ENCODE peak calls at places on chromosomes 4 and X, in five cellular contexts. O is MM.1S, R is suprapubic skin, S is SK-N-MC, K is tibial artery. U is an unnamed sample. For H3K36me3, the result is how much of the 10 kb centered on the place peaks cover.

GRCh38 chrX:40167240-40168182 is 69.8 kb upstream of the BCOR start:
- DNase-seq in K (no peak), S (no peak), R (no peak), O (no peak), U (no peak)

GRCh38 chr4:133624744-133625143 is 475.6 kb downstream of the PCDH10 start:
- DNase-seq in K (no peak), O (no peak), R (no peak), S (no peak), U (no peak)

GRCh38 chr4:161256172-161256571 is 907.6 kb downstream of the FSTL5 start:
- DNase-seq in S (no peak), K (no peak), O (no peak), R (no peak), U (no peak)

GRCh38 chr4:159508917-159509500 is 406.1 kb downstream of the RAPGEF2 start:
- DNase-seq in K (no peak), O (no peak), S (no peak), R (no peak), U (no peak)

GRCh38 chr4:187732524-187732923 is 263.0 kb upstream of the ZFP42 start:
- DNase-seq in O (no peak), R (no peak), S (no peak), K (no peak), U (no peak)

GRCh38 chrX:117641913-117642656 is 474.5 kb downstream of the KLHL13 start:
- DNase-seq in O (no peak), S (no peak), K (no peak), R (no peak), U (no peak)

GRCh38 chrX:107659768-107660167 is 31.5 kb downstream of the PRPS1 start:
- DNase-seq in O (peak), S (no peak), K (peak), R (no peak), U (no peak)

GRCh38 chrX:37455381-37455780 is 106.2 kb downstream of the PRRG1 start:
- DNase-seq in S (no peak), O (no peak), R (no peak), K (no peak), U (no peak)

GRCh38 chr4:35189988-35190613 is 1054.2 kb downstream of the ARAP2 start:
- DNase-seq in S (no peak), R (no peak), K (no peak), O (no peak), U (no peak)

GRCh38 chrX:126065901-126066660 is 100.0 kb downstream of the DCAF12L2 start:
- DNase-seq in O (no peak), K (no peak), R (no peak), S (no peak), U (no peak)

GRCh38 chrX:24002792-24003191 is 24.2 kb downstream of the KLHL15 start:
- DNase-seq in K (no peak), S (no peak), R (no peak), O (no peak), U (no peak)

GRCh38 chr4:147361726-147362125 is 119.2 kb upstream of the EDNRA start:
- DNase-seq in R (no peak), S (no peak), O (no peak), K (peak), U (no peak)

GRCh38 chrX:78314561-78314960 is 12.8 kb downstream of the CYSLTR1 start:
- DNase-seq in R (no peak), K (no peak), S (no peak), O (no peak), U (no peak)

GRCh38 chrX:2391869-2392606 is 108.7 kb downstream of the DHRSX start:
- DNase-seq in R (no peak), O (no peak), K (no peak), S (no peak), U (no peak)

GRCh38 chr4:2667428-2667827 is 88.7 kb downstream of the TNIP2 start:
- DNase-seq in O (no peak), R (no peak), S (no peak), K (no peak), U (no peak)

GRCh38 chrX:50609796-50610195 is 139.2 kb upstream of the DGKK start:
- DNase-seq in K (no peak), S (peak), O (no peak), R (no peak), U (no peak)

GRCh38 chrX:134761788-134762187 is 103.5 kb upstream of the PLAC1 start:
- DNase-seq in K (no peak), R (no peak), O (peak), S (no peak), U (no peak)

GRCh38 chr4:24999392-25000104 is 31.2 kb downstream of the LGI2 start:
- DNase-seq in O (no peak), K (no peak), S (no peak), R (no peak), U (no peak)

GRCh38 chrX:87392369-87392768 is 125.2 kb upstream of the KLHL4 start:
- DNase-seq in R (no peak), O (no peak), K (no peak), S (no peak), U (no peak)

GRCh38 chr4:187460016-187460415 is 535.6 kb upstream of the ZFP42 start:
- DNase-seq in K (no peak), O (no peak), S (no peak), R (no peak), U (no peak)

GRCh38 chr4:146975535-146975934 is 29.9 kb upstream of the TTC29 start:
- DNase-seq in R (no peak), O (no peak), K (no peak), S (no peak), U (no peak)

GRCh38 chr4:145287351-145287750 is 107.0 kb upstream of the OTUD4 start:
- DNase-seq in R (no peak), K (no peak), S (no peak), O (no peak), U (no peak)

GRCh38 chrX:19839770-19840254 is 47.6 kb downstream of the SH3KBP1 start:
- DNase-seq in S (no peak), K (no peak), O (peak), R (no peak), U (peak)

GRCh38 chr4:30553721-30554120 is 166.4 kb upstream of the PCDH7 start:
- DNase-seq in O (no peak), R (no peak), K (no peak), S (no peak), U (no peak)

GRCh38 chrX:53599781-53600396 is 86.6 kb downstream of the HUWE1 start:
- DNase-seq in R (no peak), K (no peak), S (no peak), O (no peak), U (no peak)

GRCh38 chrX:18970465-18970864 is 13.4 kb downstream of the PHKA2 start:
- DNase-seq in K (no peak), R (no peak), O (no peak), S (no peak), U (no peak)

GRCh38 chr4:38283724-38284123 is 323.5 kb downstream of the PTTG2 start:
- DNase-seq in O (no peak), R (no peak), S (no peak), K (no peak), U (no peak)

GRCh38 chr4:67727124-67727850 is 26.3 kb upstream of the UBA6 start:
- DNase-seq in S (no peak), O (peak), K (no peak), R (no peak), U (no peak)

GRCh38 chrX:118199997-118200396 is 83.4 kb upstream of the KLHL13 start:
- DNase-seq in R (no peak), K (no peak), S (no peak), O (no peak), U (no peak)

GRCh38 chrX:123779908-123780396 is 47.1 kb upstream of the THOC2 start:
- DNase-seq in S (no peak), R (no peak), O (no peak), K (no peak), U (no peak)

GRCh38 chr4:82519072-82519471 is 42.7 kb downstream of the TMEM150C start:
- DNase-seq in S (no peak), O (no peak), R (no peak), K (no peak), U (no peak)

GRCh38 chr4:6287017-6287788 is 17.6 kb downstream of the WFS1 start:
- DNase-seq in K (no peak), S (no peak), O (no peak), R (no peak), U (no peak)

GRCh38 chr4:88675543-88675942 is 22.1 kb downstream of the NAP1L5 start:
- DNase-seq in R (no peak), K (no peak), O (no peak), S (no peak), U (no peak)

GRCh38 chr4:88672987-88673386 is 24.6 kb downstream of the NAP1L5 start:
- DNase-seq in R (no peak), S (peak), O (peak), K (no peak), U (peak)

GRCh38 chr4:88674989-88675388 is 22.6 kb downstream of the NAP1L5 start:
- DNase-seq in S (no peak), O (no peak), R (no peak), K (no peak), U (no peak)

GRCh38 chr4:88673886-88674285 is 23.7 kb downstream of the NAP1L5 start:
- DNase-seq in O (no peak), K (no peak), R (no peak), S (no peak), U (no peak)

GRCh38 chr4:88674565-88674964 is 23.1 kb downstream of the NAP1L5 start:
- DNase-seq in R (no peak), O (no peak), K (no peak), S (no peak), U (no peak)
- H3K36me3 ChIP-seq in R (half or more), O (under half), K (half or more), S (under half), U (under half)

DNA sequence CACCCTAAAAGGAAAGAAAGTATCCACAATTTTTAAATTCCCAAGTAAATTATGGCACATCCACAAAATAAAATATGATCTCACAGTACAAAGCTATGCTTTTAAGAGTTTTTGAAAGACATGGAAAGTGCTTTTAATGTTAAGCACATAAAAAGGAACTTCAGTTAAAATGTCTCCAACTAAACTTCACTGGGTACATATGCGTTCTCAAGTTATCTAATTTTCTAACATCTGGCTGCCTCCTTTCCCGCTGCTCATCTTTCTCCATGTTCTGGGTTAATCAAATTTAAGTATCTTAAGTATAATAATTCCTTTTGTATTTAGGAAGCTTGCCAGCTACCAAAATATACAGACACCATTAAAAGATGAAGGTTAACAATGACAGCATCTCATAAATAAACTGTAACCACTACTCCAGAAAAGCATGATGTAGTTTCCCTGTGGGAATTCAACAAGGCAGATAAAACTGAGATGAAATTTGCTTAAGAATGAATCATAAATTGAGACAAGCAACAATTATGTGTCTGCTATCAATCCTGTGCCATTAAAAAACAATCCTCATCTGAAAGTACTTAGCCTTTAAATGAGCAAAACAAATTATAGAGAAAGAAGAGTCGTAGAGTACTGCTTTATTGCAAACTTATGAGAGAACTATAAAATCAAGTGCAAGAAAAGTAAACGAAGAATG is 25.1 kb downstream of the PRSS12 start:
- DNase-seq in S (peak), O (no peak), R (no peak), K (no peak), U (no peak)
- H3K36me3 ChIP-seq in S (under half), O (under half), R (under half), K (under half), U (under half)

DNA sequence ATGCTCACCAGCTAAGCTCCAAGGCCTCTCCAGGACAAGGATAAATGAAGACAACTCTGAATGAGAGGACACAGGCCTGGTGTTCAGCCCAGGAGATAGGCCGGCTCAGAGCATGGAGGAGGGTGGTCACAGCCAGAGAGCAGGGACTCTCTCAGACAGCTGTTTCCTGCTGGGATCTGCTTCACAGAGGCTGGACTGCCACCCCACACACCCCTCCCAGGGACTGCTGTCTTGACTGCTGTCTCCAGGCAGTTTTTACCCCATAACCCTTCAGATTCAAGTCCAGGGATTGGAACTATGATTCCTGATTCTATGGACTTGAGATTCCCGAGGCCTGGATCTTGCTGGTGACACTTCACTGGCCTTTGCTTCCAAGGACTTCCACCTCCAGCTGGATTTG is 89.1 kb downstream of the SMIM20 start:
- DNase-seq in K (no peak), O (no peak), S (no peak), R (no peak), U (no peak)
- H3K36me3 ChIP-seq in K (under half), O (under half), S (under half), R (under half), U (under half)

DNA sequence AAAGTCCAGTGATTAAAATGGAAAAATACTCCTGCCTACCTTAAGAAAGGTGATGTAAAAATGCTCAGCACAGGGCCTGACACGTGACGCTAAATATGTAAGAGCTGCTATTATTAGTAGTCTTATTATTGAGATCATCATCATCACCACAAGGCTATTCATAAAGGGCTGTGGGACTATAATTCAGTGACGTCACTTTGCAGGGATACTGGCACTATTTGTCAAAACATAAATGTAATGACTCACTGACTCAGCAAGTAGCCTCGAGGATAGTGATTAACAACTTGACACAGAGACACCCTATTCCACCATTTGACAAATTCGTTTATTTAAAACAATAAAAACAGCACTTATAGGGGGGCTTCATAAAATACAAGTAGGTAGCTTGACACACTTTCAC is 258.9 kb downstream of the SPANXN1 start:
- DNase-seq in K (no peak), S (no peak), R (no peak), O (no peak), U (no peak)
- H3K36me3 ChIP-seq in K (under half), S (under half), R (under half), O (under half), U (under half)

GRCh38 chr4:1355378-1355777 is 8.4 kb downstream of the UVSSA start:
- DNase-seq in R (no peak), S (no peak), O (no peak), K (no peak), U (no peak)

GRCh38 chr4:1359161-1359535 is 12.1 kb downstream of the UVSSA start:
- DNase-seq in R (no peak), O (no peak), K (no peak), S (no peak), U (no peak)

GRCh38 chr4:1356181-1356998 is 9.4 kb downstream of the UVSSA start:
- DNase-seq in S (no peak), K (peak), O (no peak), R (no peak), U (peak)

GRCh38 chr4:1358421-1359160 is 11.6 kb downstream of the UVSSA start:
- DNase-seq in K (no peak), S (no peak), O (no peak), R (no peak), U (no peak)

DNA sequence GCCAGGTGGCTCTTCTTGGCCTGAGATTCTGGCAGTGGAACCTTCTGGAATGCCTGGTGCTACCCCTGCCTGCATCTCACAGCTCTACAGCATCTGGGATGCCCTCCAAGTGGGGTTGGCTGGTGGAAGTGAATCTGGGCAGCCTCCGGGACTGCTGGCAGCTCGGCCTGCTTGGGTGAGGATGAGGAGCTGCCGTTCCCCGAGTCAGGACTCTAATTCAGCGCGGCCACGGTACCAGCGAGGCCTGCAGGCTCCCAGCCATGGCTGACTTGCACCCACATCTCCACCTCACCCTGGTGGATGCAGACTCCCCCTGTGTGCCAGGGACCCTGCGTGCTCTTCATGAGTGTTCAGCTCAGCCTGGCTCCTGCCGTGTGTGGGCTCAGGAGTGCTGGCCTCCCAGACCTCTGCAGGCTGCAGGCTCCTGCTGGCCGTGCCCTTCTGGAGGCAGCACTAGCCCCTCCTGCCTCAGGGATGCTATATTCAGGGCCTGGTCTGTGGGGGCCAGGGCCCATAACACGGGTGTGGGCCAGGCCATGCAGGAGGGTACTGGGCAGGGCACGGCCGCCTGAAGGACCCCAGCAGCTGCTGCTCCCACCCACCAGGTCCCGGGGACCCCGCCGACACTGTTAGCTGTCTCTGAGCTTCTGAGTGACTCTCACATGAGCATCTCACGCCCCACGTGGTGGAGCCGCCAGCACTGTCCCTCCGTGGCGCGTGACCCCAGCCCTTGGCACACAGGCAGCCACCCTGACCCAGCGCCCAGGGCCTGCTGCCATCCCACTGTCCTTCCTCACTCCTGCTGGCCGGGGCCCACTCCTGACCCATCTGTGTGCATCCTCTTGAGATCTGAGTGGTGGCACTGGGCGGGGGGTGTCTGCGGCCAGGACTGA is 10.6 kb downstream of the UVSSA start:
- DNase-seq in K (no peak), O (no peak), S (no peak), R (no peak), U (no peak)
- H3K36me3 ChIP-seq in K (half or more), O (under half), S (under half), R (half or more), U (under half)

GRCh38 chr4:84706286-84706685 is 123.4 kb downstream of the CDS1 start:
- DNase-seq in O (no peak), R (no peak), S (no peak), K (no peak), U (no peak)
- H3K36me3 ChIP-seq in O (under half), R (half or more), S (half or more), K (half or more), U (under half)

GRCh38 chr4:153507679-153508073 is 41.5 kb downstream of the TMEM131L start:
- DNase-seq in R (no peak), S (no peak), K (no peak), O (no peak), U (no peak)
- H3K36me3 ChIP-seq in R (under half), S (under half), K (under half), O (under half), U (under half)

U was measured in GM06990.